ENCODE peak calls at places on chromosomes 13 and 19, in nine cellular contexts. O, D, E, N, I, Y, G, X and V are unnamed samples.

GRCh38 chr13:30862707-30863106 is 43.4 kb upstream of the MEDAG start:
- DNase-seq in G (no peak), I (no peak), Y (no peak), D (no peak), N (no peak), O (no peak), X (no peak), E (no peak), V (no peak)

GRCh38 chr19:46955114-46955812 is 64.4 kb upstream of the NPAS1 start:
- DNase-seq in O (no peak), I (no peak), X (peak; percentile 18), Y (no peak), D (no peak), G (no peak), N (no peak), E (no peak), V (no peak)

GRCh38 chr13:59099182-59099950 is 1064.4 kb downstream of the DIAPH3 start:
- DNase-seq in E (no peak), O (no peak), X (no peak), I (no peak), Y (peak; percentile 44), G (no peak), N (no peak), D (no peak), V (no peak)

GRCh38 chr19:28899703-28900102 is 313.2 kb downstream of the UQCRFS1 start:
- DNase-seq in N (no peak), E (no peak), D (no peak), X (no peak), Y (no peak), O (no peak), I (no peak), G (no peak), V (no peak)

GRCh38 chr13:100129605-100130004 is 40.7 kb downstream of the PCCA start:
- DNase-seq in I (no peak), E (no peak), D (peak; percentile 26), O (no peak), Y (no peak), G (no peak), X (no peak), N (peak; percentile 34), V (no peak)

GRCh38 chr19:10815007-10815531 is 20.9 kb downstream of the TMED1 start:
- DNase-seq in G (no peak), E (no peak), N (no peak), O (no peak), Y (no peak), I (no peak), X (no peak), D (no peak), V (no peak)

GRCh38 chr19:8635422-8635821 is 5.0 kb downstream of the NFILZ start:
- DNase-seq in I (no peak), E (no peak), N (peak; percentile 76), O (no peak), D (peak; percentile 47), Y (no peak), G (no peak), X (no peak), V (no peak)

GRCh38 chr13:49499889-49500660 is 4.3 kb downstream of the PHF11 start:
- DNase-seq in N (peak; percentile 70), D (peak; percentile 72), O (no peak), E (no peak), I (no peak), Y (no peak), G (no peak), X (no peak), V (peak; percentile 8)

GRCh38 chr19:971795-972194 is 12.3 kb upstream of the WDR18 start:
- DNase-seq in E (no peak), X (no peak), G (no peak), I (no peak), D (no peak), O (no peak), N (no peak), Y (no peak), V (no peak)

GRCh38 chr19:16265890-16266585 is 58.6 kb upstream of the KLF2 start:
- DNase-seq in O (no peak), D (no peak), X (no peak), E (no peak), G (no peak), Y (no peak), N (no peak), I (no peak), V (no peak)

GRCh38 chr19:29255006-29255405 is 42.1 kb upstream of the UQCRFS1 start:
- DNase-seq in G (no peak), X (no peak), D (no peak), E (no peak), N (no peak), I (no peak), O (no peak), Y (no peak), V (no peak)

GRCh38 chr13:104024416-104025170 is 958.4 kb upstream of the SLC10A2 start:
- DNase-seq in N (no peak), Y (no peak), I (no peak), E (no peak), G (no peak), D (no peak), O (no peak), X (no peak), V (no peak)

GRCh38 chr19:10763828-10764339 is 46.0 kb downstream of the DNM2 start:
- DNase-seq in Y (no peak), D (peak; percentile 4), O (no peak), N (no peak), I (no peak), E (no peak), X (no peak), G (no peak), V (no peak)

GRCh38 chr19:3606690-3607289 is at the start of gene TBXA2R:
- DNase-seq in I (peak; percentile 37), G (no peak), Y (no peak), X (peak; percentile 67), N (peak; percentile 53), E (no peak), D (peak; percentile 94), O (no peak), V (no peak)